ENCODE peak calls at places on chromosomes 7 and 10, in five cellular contexts. G is activated CD8-positive, alpha-beta T cell treated with anti-CD3 and anti-CD28 coated beads for 36 hours; L is tibial nerve; D is astrocyte of the spinal cord; U is HFFc6. C is an unnamed sample.

GRCh38 chr10:49615213-49615612 is 1.4 kb downstream of the CHAT start:
- DNase-seq in G (no peak), D (no peak), U (no peak), L (no peak), C (no peak)

GRCh38 chr10:129968020-129968861 is 4.2 kb upstream of the EBF3 start:
- DNase-seq in L (no peak), G (no peak), U (no peak), D (no peak), C (no peak)

GRCh38 chr10:126201603-126202002 is 186.7 kb downstream of the ADAM12 start:
- DNase-seq in U (no peak), D (no peak), G (no peak), L (no peak), C (no peak)

GRCh38 chr7:69775231-69775771 is 177.0 kb downstream of the AUTS2 start:
- DNase-seq in G (no peak), L (peak), U (no peak), D (no peak), C (no peak)

GRCh38 chr7:96589038-96589437 is 120.6 kb downstream of the SEM1 start:
- DNase-seq in L (no peak), G (no peak), D (no peak), U (no peak), C (no peak)

GRCh38 chr7:67407351-67407750 is 410.7 kb downstream of the TYW1 start:
- DNase-seq in L (no peak), D (no peak), G (no peak), U (no peak), C (no peak)

GRCh38 chr7:50147952-50148351 is 54.9 kb upstream of the ZPBP start:
- DNase-seq in L (no peak), U (no peak), G (no peak), D (no peak), C (no peak)

GRCh38 chr7:50660040-50660829 is 95.0 kb upstream of the DDC start:
- DNase-seq in L (no peak), G (peak), U (no peak), D (no peak), C (peak)

GRCh38 chr7:85573346-85573745 is 386.5 kb upstream of the SEMA3D start:
- DNase-seq in G (no peak), D (no peak), L (no peak), U (no peak), C (no peak)

GRCh38 chr10:110138197-110138812 is 69.1 kb upstream of the MXI1 start:
- DNase-seq in G (no peak), D (peak), L (no peak), U (peak), C (no peak)

GRCh38 chr10:110141747-110142625 is 65.4 kb upstream of the MXI1 start:
- DNase-seq in L (no peak), D (no peak), G (no peak), U (no peak), C (no peak)

GRCh38 chr7:1979591-1980560 is 252.9 kb downstream of the MAD1L1 start:
- DNase-seq in L (no peak), D (no peak), G (no peak), U (no peak), C (no peak)

GRCh38 chr10:97618285-97618684 is 15.0 kb downstream of the MORN4 start:
- DNase-seq in U (no peak), L (no peak), D (no peak), G (no peak), C (no peak)

GRCh38 chr10:97607076-97607635 is 17.6 kb downstream of the C10orf62 start:
- DNase-seq in D (no peak), L (no peak), G (no peak), U (no peak), C (no peak)

GRCh38 chr10:97608991-97609561 is 19.6 kb downstream of the C10orf62 start:
- DNase-seq in L (no peak), D (no peak), U (no peak), G (no peak), C (no peak)

GRCh38 chr10:97611473-97611872 is 21.8 kb downstream of the MORN4 start:
- DNase-seq in U (no peak), D (no peak), G (no peak), L (no peak), C (no peak)

GRCh38 chr10:97612386-97612785 is 20.9 kb downstream of the MORN4 start:
- DNase-seq in G (no peak), U (peak), D (peak), L (peak), C (no peak)
- TF ChIP-seq CTCF in G (no peak), U (peak), D (peak), L (peak), C (no peak)

GRCh38 chr7:66110861-66111260 is 3.8 kb upstream of the CRCP start:
- DNase-seq in U (peak), G (peak), L (no peak), D (peak), C (no peak)

GRCh38 chr7:66119502-66119901 is 4.9 kb downstream of the CRCP start:
- DNase-seq in L (no peak), G (no peak), D (no peak), U (no peak), C (no peak)

GRCh38 chr7:66118603-66119002 is 4.0 kb downstream of the CRCP start:
- DNase-seq in U (no peak), G (no peak), L (no peak), D (no peak), C (no peak)

GRCh38 chr7:66114743-66115727 is at the start of gene CRCP:
- DNase-seq in D (peak), U (peak), L (peak), G (peak), C (peak)
- TF ChIP-seq CTCF in D (no peak), U (peak), L (peak), G (no peak), C (peak)

GRCh38 chr7:151694828-151695580 is 175.3 kb upstream of the RHEB start:
- DNase-seq in L (no peak), U (no peak), G (peak), D (no peak), C (no peak)
- TF ChIP-seq CTCF in L (no peak), U (no peak), G (no peak), D (no peak), C (no peak)

GRCh38 chr7:110548372-110548771 is 542.6 kb upstream of the LRRN3 start:
- DNase-seq in U (peak), G (no peak), D (no peak), L (no peak), C (no peak)
- TF ChIP-seq CTCF in U (no peak), G (no peak), D (no peak), L (no peak), C (no peak)

GRCh38 chr7:76515999-76516443 is 5.7 kb downstream of the UPK3B start:
- DNase-seq in U (no peak), G (peak), D (no peak), L (peak), C (no peak)

GRCh38 chr7:76509931-76510877 is at the start of gene UPK3B:
- DNase-seq in D (peak), U (no peak), G (no peak), L (no peak), C (no peak)

GRCh38 chr7:76512941-76513816 is 2.8 kb downstream of the UPK3B start:
- DNase-seq in U (no peak), D (no peak), G (no peak), L (no peak), C (no peak)

GRCh38 chr7:76513817-76514799 is 3.8 kb downstream of the UPK3B start:
- DNase-seq in L (no peak), U (no peak), G (no peak), D (no peak), C (no peak)

DNA sequence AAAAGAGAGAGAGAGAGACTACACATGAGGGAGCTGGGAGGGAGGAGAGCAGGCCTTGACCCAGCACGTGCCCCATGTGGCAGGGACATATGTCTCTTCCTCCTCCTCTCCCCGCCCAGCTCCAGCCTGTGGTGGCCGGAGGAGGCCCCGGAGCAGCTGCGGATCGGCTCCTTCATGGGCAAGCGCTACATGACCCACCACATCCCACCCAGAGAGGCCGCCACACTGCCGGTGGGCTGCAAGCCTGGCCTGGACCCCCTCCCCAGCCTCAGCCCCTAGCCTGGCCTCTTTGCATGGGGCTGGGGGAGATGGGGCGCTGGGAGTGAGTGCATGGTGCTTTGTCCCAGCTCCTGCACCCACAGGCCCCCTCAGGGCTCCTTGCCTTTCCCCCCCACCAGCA is 4.6 kb downstream of the UPK3B start:
- DNase-seq in U (no peak), D (no peak), G (no peak), L (no peak), C (no peak)
- TF ChIP-seq CTCF in U (no peak), D (no peak), G (no peak), L (no peak), C (no peak)

DNA sequence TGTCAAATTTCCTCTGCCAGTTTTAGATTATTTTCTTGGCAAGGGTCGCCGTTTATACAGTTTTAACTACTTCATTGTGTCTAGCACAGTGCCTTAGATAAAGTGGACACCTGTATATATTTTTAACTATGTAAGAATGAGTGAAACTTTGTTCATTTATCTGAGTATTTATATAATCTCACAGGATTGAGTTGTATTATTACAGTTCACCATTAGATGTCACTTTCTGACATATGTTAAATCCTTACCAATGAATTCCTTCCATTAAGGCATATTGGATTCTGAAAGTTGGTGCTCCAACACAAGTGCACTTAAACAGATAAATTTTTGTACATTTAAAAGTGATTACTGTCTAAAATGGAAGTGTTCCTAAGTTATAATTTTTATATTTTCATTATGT is 43.0 kb downstream of the ZMYND11 start:
- DNase-seq in U (peak), L (no peak), G (no peak), D (peak), C (no peak)
- TF ChIP-seq CTCF in U (peak), L (no peak), G (peak), D (peak), C (peak)